ENCODE peak calls at places on chromosomes 11 and 22, in six cellular contexts. One of them, this sample, is unnamed.
A peak's percentile ranks its signal among the peaks of the same experiment; 100 is the strongest.

GRCh38 chr11:100404907-100405306 is 282.2 kb upstream of the ARHGAP42 start:
- DNase-seq in epithelial cell of esophagus: no peak
- DNase-seq in choroid plexus epithelial cell: no peak
- DNase-seq in right atrium auricular region: no peak
- DNase-seq in WERI-Rb-1: no peak
- DNase-seq in kidney: no peak
- DNase-seq in this sample: no peak

GRCh38 chr22:20431520-20432237 is 5.9 kb downstream of the SCARF2 start:
- DNase-seq in epithelial cell of esophagus: no peak
- DNase-seq in choroid plexus epithelial cell: no peak
- DNase-seq in right atrium auricular region: no peak
- DNase-seq in WERI-Rb-1: peak; percentile 79
- DNase-seq in kidney: peak; percentile 79
- DNase-seq in this sample: no peak

GRCh38 chr22:37953062-37953436 is 352 bp downstream of the C22orf23 start:
- DNase-seq in epithelial cell of esophagus: peak; percentile 50
- DNase-seq in choroid plexus epithelial cell: no peak
- DNase-seq in right atrium auricular region: peak; percentile 62
- DNase-seq in WERI-Rb-1: peak; percentile 19
- DNase-seq in kidney: no peak
- DNase-seq in this sample: no peak

GRCh38 chr11:6388747-6389146 is 1.5 kb upstream of the SMPD1 start:
- DNase-seq in epithelial cell of esophagus: no peak
- DNase-seq in choroid plexus epithelial cell: no peak
- DNase-seq in right atrium auricular region: no peak
- DNase-seq in WERI-Rb-1: no peak
- DNase-seq in kidney: no peak
- DNase-seq in this sample: no peak

GRCh38 chr11:12285106-12285505 is 92.3 kb upstream of the PARVA start:
- DNase-seq in epithelial cell of esophagus: peak; percentile 83
- DNase-seq in choroid plexus epithelial cell: peak; percentile 82
- DNase-seq in right atrium auricular region: peak; percentile 53
- DNase-seq in WERI-Rb-1: no peak
- DNase-seq in kidney: no peak
- DNase-seq in this sample: no peak

GRCh38 chr22:39282642-39283311 is 36.6 kb downstream of the RPL3 start:
- DNase-seq in epithelial cell of esophagus: peak; percentile 41
- DNase-seq in choroid plexus epithelial cell: no peak
- DNase-seq in right atrium auricular region: no peak
- DNase-seq in WERI-Rb-1: no peak
- DNase-seq in kidney: no peak
- DNase-seq in this sample: no peak

GRCh38 chr22:20607157-20607907 is 99.9 kb downstream of the MED15 start:
- DNase-seq in epithelial cell of esophagus: no peak
- DNase-seq in choroid plexus epithelial cell: no peak
- DNase-seq in right atrium auricular region: no peak
- DNase-seq in WERI-Rb-1: no peak
- DNase-seq in kidney: no peak
- DNase-seq in this sample: no peak

GRCh38 chr22:19756288-19757128 is 4.1 kb upstream of the TBX1 start:
- DNase-seq in epithelial cell of esophagus: peak; percentile 82
- DNase-seq in choroid plexus epithelial cell: peak; percentile 19
- DNase-seq in right atrium auricular region: no peak
- DNase-seq in WERI-Rb-1: peak; percentile 32
- DNase-seq in kidney: no peak
- DNase-seq in this sample: peak; percentile 53

GRCh38 chr11:8717876-8718753 is 35.5 kb downstream of the RPL27A start:
- DNase-seq in epithelial cell of esophagus: peak; percentile 78
- DNase-seq in choroid plexus epithelial cell: peak; percentile 92
- DNase-seq in right atrium auricular region: peak; percentile 76
- DNase-seq in WERI-Rb-1: no peak
- DNase-seq in kidney: peak; percentile 86
- DNase-seq in this sample: no peak

GRCh38 chr22:49362393-49362792 is 465.3 kb downstream of the BRD1 start:
- DNase-seq in epithelial cell of esophagus: no peak
- DNase-seq in choroid plexus epithelial cell: no peak
- DNase-seq in right atrium auricular region: peak; percentile 7
- DNase-seq in WERI-Rb-1: no peak
- DNase-seq in kidney: no peak
- DNase-seq in this sample: no peak

GRCh38 chr22:33903012-33903411 is 17.3 kb downstream of the LARGE1 start:
- DNase-seq in epithelial cell of esophagus: no peak
- DNase-seq in choroid plexus epithelial cell: no peak
- DNase-seq in right atrium auricular region: no peak
- DNase-seq in WERI-Rb-1: no peak
- DNase-seq in kidney: no peak
- DNase-seq in this sample: no peak

GRCh38 chr11:69950120-69950519 is 128.0 kb upstream of the ANO1 start:
- DNase-seq in epithelial cell of esophagus: peak; percentile 46
- DNase-seq in choroid plexus epithelial cell: peak; percentile 36
- DNase-seq in right atrium auricular region: no peak
- DNase-seq in WERI-Rb-1: peak; percentile 77
- DNase-seq in kidney: peak; percentile 70
- DNase-seq in this sample: no peak

GRCh38 chr11:128594246-128594645 is 6.9 kb upstream of the ETS1 start:
- DNase-seq in epithelial cell of esophagus: no peak
- DNase-seq in choroid plexus epithelial cell: no peak
- DNase-seq in right atrium auricular region: no peak
- DNase-seq in WERI-Rb-1: no peak
- DNase-seq in kidney: no peak
- DNase-seq in this sample: no peak

GRCh38 chr11:72413914-72414628 is 20.3 kb downstream of the CLPB start:
- DNase-seq in epithelial cell of esophagus: peak; percentile 81
- DNase-seq in choroid plexus epithelial cell: peak; percentile 82
- DNase-seq in right atrium auricular region: peak; percentile 89
- DNase-seq in WERI-Rb-1: peak; percentile 86
- DNase-seq in kidney: peak; percentile 92
- DNase-seq in this sample: peak; percentile 59

GRCh38 chr11:86800076-86800955 is at the start of gene PRSS23:
- DNase-seq in epithelial cell of esophagus: peak; percentile 71
- DNase-seq in choroid plexus epithelial cell: peak; percentile 54
- DNase-seq in right atrium auricular region: no peak
- DNase-seq in WERI-Rb-1: peak; percentile 85
- DNase-seq in kidney: peak; percentile 93
- DNase-seq in this sample: peak; percentile 72

GRCh38 chr11:4699697-4700435 is 2.2 kb upstream of the OR51E2 start:
- DNase-seq in epithelial cell of esophagus: no peak
- DNase-seq in choroid plexus epithelial cell: no peak
- DNase-seq in right atrium auricular region: no peak
- DNase-seq in WERI-Rb-1: no peak
- DNase-seq in kidney: no peak
- DNase-seq in this sample: no peak

GRCh38 chr22:47620391-47620790 is 857.9 kb downstream of the TBC1D22A start:
- DNase-seq in epithelial cell of esophagus: no peak
- DNase-seq in choroid plexus epithelial cell: no peak
- DNase-seq in right atrium auricular region: peak; percentile 53
- DNase-seq in WERI-Rb-1: no peak
- DNase-seq in kidney: no peak
- DNase-seq in this sample: no peak

GRCh38 chr11:33021937-33022336 is 6.3 kb downstream of the DEPDC7 start:
- DNase-seq in epithelial cell of esophagus: no peak
- DNase-seq in choroid plexus epithelial cell: no peak
- DNase-seq in right atrium auricular region: no peak
- DNase-seq in WERI-Rb-1: no peak
- DNase-seq in kidney: no peak
- DNase-seq in this sample: no peak

GRCh38 chr22:44909241-44909640 is 100.6 kb downstream of the PHF21B start:
- DNase-seq in epithelial cell of esophagus: no peak
- DNase-seq in choroid plexus epithelial cell: no peak
- DNase-seq in right atrium auricular region: no peak
- DNase-seq in WERI-Rb-1: no peak
- DNase-seq in kidney: no peak
- DNase-seq in this sample: no peak

GRCh38 chr11:78564889-78565467 is 9.7 kb downstream of the NARS2 start:
- DNase-seq in epithelial cell of esophagus: no peak
- DNase-seq in choroid plexus epithelial cell: peak; percentile 24
- DNase-seq in right atrium auricular region: no peak
- DNase-seq in WERI-Rb-1: no peak
- DNase-seq in kidney: no peak
- DNase-seq in this sample: no peak

GRCh38 chr11:16986434-16987204 is 27.6 kb downstream of the PLEKHA7 start:
- DNase-seq in epithelial cell of esophagus: no peak
- DNase-seq in choroid plexus epithelial cell: no peak
- DNase-seq in right atrium auricular region: no peak
- DNase-seq in WERI-Rb-1: peak; percentile 81
- DNase-seq in kidney: peak; percentile 90
- DNase-seq in this sample: no peak

GRCh38 chr22:39614442-39614841 is 43.9 kb downstream of the CACNA1I start:
- DNase-seq in epithelial cell of esophagus: no peak
- DNase-seq in choroid plexus epithelial cell: no peak
- DNase-seq in right atrium auricular region: no peak
- DNase-seq in WERI-Rb-1: no peak
- DNase-seq in kidney: peak; percentile 50
- DNase-seq in this sample: no peak

GRCh38 chr22:50532353-50532700 is 2.5 kb upstream of the TYMP start:
- DNase-seq in epithelial cell of esophagus: no peak
- DNase-seq in choroid plexus epithelial cell: no peak
- DNase-seq in right atrium auricular region: no peak
- DNase-seq in WERI-Rb-1: peak; percentile 59
- DNase-seq in kidney: no peak
- DNase-seq in this sample: no peak

GRCh38 chr11:111531687-111532364 is 8.7 kb upstream of the LAYN start:
- DNase-seq in epithelial cell of esophagus: peak; percentile 97
- DNase-seq in choroid plexus epithelial cell: peak; percentile 93
- DNase-seq in right atrium auricular region: no peak
- DNase-seq in WERI-Rb-1: no peak
- DNase-seq in kidney: no peak
- DNase-seq in this sample: no peak

GRCh38 chr11:2573240-2574042 is 126.4 kb downstream of the KCNQ1OT1 start:
- DNase-seq in epithelial cell of esophagus: no peak
- DNase-seq in choroid plexus epithelial cell: no peak
- DNase-seq in right atrium auricular region: no peak
- DNase-seq in WERI-Rb-1: no peak
- DNase-seq in kidney: peak; percentile 46
- DNase-seq in this sample: no peak

GRCh38 chr11:13110929-13111812 is 102.1 kb downstream of the RASSF10 start:
- DNase-seq in epithelial cell of esophagus: peak; percentile 67
- DNase-seq in choroid plexus epithelial cell: peak; percentile 25
- DNase-seq in right atrium auricular region: no peak
- DNase-seq in WERI-Rb-1: peak; percentile 58
- DNase-seq in kidney: no peak
- DNase-seq in this sample: no peak

GRCh38 chr11:38014405-38014804 is 1416.4 kb upstream of the RAG2 start:
- DNase-seq in epithelial cell of esophagus: no peak
- DNase-seq in choroid plexus epithelial cell: peak; percentile 95
- DNase-seq in right atrium auricular region: no peak
- DNase-seq in WERI-Rb-1: no peak
- DNase-seq in kidney: no peak
- DNase-seq in this sample: no peak

DNA sequence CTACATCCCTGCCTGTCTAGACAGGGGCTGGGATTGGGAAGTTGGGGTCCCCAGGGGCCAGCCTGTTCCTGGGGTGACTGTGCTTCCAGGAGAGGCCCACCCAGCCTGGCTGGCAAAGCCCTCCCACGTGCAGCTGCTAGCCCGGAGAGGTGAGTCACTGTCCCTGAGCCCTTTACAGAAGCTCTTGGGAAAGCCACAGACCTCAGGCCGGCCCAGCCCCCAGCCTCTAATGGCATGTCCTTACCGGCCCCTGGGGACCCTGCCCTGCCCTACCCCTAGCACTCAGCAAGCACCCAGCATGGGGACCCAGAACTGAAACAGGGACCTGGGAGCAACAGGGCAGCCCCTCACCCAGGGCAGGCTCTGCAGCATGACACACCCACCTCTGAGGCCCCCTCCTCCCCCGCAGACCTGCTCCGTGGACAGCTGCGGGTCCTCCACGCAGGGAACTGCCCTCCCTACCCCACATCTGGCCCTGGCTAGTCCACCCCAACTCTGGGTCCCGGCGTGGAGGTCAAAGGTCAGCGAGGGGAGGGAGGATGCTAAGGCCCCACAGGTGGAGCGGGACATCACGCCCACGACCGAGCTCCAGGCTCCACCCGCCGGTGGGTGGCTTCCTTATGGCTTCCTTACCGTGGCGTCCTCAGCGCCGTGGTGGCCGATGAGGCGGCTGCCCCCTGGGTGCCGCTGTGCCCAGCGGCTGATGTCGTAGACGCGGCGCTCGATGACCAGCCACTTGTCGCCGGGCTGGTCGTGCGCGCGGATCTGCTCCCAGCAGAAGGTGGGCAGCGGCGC is 612 bp downstream of the FADS3 start:
- DNase-seq in epithelial cell of esophagus: peak; percentile 63
- DNase-seq in choroid plexus epithelial cell: peak; percentile 52
- DNase-seq in right atrium auricular region: peak; percentile 89
- DNase-seq in WERI-Rb-1: peak; percentile 37
- DNase-seq in kidney: peak; percentile 89
- DNase-seq in this sample: peak; percentile 41
- TF ChIP-seq CTCF in epithelial cell of esophagus: no peak
- TF ChIP-seq CTCF in choroid plexus epithelial cell: peak; percentile 19
- TF ChIP-seq CTCF in right atrium auricular region: no peak
- TF ChIP-seq CTCF in WERI-Rb-1: peak; percentile 31
- TF ChIP-seq CTCF in kidney: no peak
- TF ChIP-seq CTCF in this sample: peak; percentile 33

DNA sequence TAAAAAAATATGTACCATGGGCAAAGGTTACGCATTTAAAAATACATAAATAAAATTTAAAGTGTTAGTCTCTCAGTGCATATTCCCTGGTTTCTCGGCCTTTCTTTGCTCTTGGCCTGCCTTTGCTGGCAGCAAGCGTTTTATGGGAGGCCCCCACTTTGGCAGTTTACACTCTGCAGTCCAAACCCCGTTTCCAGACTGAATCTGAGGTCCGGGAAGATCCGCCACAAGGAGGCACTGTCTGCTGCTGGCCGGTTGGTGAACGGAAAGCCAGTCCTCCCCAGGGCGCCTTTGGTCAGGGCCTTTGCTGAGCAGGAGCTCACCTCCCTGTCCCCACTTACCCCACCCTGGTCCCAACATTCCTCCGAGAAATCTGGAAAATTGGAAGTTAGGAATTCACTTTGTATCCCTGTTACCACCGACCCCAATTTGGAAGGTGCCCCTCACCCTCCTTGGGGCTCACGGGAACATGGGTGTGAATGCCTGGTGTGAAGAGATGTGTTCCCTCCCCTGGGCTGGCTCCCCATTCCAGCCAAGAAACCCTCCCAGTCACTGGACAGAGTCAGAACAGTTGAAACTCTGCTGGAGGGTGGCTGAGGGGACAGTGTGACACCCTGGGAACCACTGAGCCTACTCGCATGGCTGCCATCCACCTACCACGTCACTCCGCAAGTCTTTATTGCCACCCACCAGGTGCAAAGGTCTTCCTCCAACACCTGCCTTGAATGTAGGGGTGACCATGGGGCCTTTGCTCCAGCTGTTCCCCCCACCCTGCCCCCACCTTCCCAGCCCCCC is 9.4 kb upstream of the SF1 start:
- DNase-seq in epithelial cell of esophagus: peak; percentile 64
- DNase-seq in choroid plexus epithelial cell: peak; percentile 70
- DNase-seq in right atrium auricular region: peak; percentile 74
- DNase-seq in WERI-Rb-1: peak; percentile 76
- DNase-seq in kidney: peak; percentile 79
- DNase-seq in this sample: no peak
- TF ChIP-seq CTCF in epithelial cell of esophagus: peak; percentile 85
- TF ChIP-seq CTCF in choroid plexus epithelial cell: peak; percentile 95
- TF ChIP-seq CTCF in right atrium auricular region: peak; percentile 74
- TF ChIP-seq CTCF in WERI-Rb-1: peak; percentile 93
- TF ChIP-seq CTCF in kidney: peak; percentile 60
- TF ChIP-seq CTCF in this sample: peak; percentile 71

GRCh38 chr11:31871310-31872073 is 60.4 kb upstream of the PAX6 start:
- DNase-seq in epithelial cell of esophagus: no peak
- DNase-seq in choroid plexus epithelial cell: no peak
- DNase-seq in right atrium auricular region: no peak
- DNase-seq in WERI-Rb-1: no peak
- DNase-seq in kidney: no peak
- DNase-seq in this sample: no peak
- TF ChIP-seq CTCF in epithelial cell of esophagus: no peak
- TF ChIP-seq CTCF in choroid plexus epithelial cell: no peak
- TF ChIP-seq CTCF in right atrium auricular region: no peak
- TF ChIP-seq CTCF in WERI-Rb-1: no peak
- TF ChIP-seq CTCF in kidney: no peak
- TF ChIP-seq CTCF in this sample: no peak

GRCh38 chr11:30314625-30315024 is 8.3 kb upstream of the ARL14EP start:
- DNase-seq in epithelial cell of esophagus: peak; percentile 25
- DNase-seq in choroid plexus epithelial cell: peak; percentile 56
- DNase-seq in right atrium auricular region: no peak
- DNase-seq in WERI-Rb-1: no peak
- DNase-seq in kidney: no peak
- DNase-seq in this sample: no peak
- TF ChIP-seq CTCF in epithelial cell of esophagus: peak; percentile 65
- TF ChIP-seq CTCF in choroid plexus epithelial cell: peak; percentile 66
- TF ChIP-seq CTCF in right atrium auricular region: peak; percentile 52
- TF ChIP-seq CTCF in WERI-Rb-1: peak; percentile 31
- TF ChIP-seq CTCF in kidney: no peak
- TF ChIP-seq CTCF in this sample: peak; percentile 69